ENCODE peak calls at places on chromosomes 4 and X, in six cellular contexts. One of them, this sample, is unnamed.

GRCh38 chr4:46389301-46389761 is 597 bp downstream of the GABRA2 start:
- DNase-seq in pancreas: no peak
- DNase-seq in activated T-cell treated with anti-CD3 and anti-CD28 coated beads for 1 hour: no peak
- DNase-seq in caudate nucleus: no peak
- DNase-seq in stimulated activated CD8-positive, alpha-beta memory T cell treated with anti-CD3 and anti-CD28 coated beads, Interleukin-4, amount 100 ng/mL, for 24 hours: no peak
- DNase-seq in hepatic stellate cell: peak; percentile 14
- DNase-seq in this sample: no peak

GRCh38 chrX:101999644-102000539 is 68.1 kb upstream of the ZMAT1 start:
- DNase-seq in pancreas: no peak
- DNase-seq in activated T-cell treated with anti-CD3 and anti-CD28 coated beads for 1 hour: no peak
- DNase-seq in hepatic stellate cell: no peak
- DNase-seq in caudate nucleus: no peak
- DNase-seq in stimulated activated CD8-positive, alpha-beta memory T cell treated with anti-CD3 and anti-CD28 coated beads, Interleukin-4, amount 100 ng/mL, for 24 hours: no peak
- DNase-seq in this sample: no peak

GRCh38 chr4:42568610-42569207 is 88.2 kb downstream of the ATP8A1 start:
- DNase-seq in hepatic stellate cell: peak; percentile 24
- DNase-seq in stimulated activated CD8-positive, alpha-beta memory T cell treated with anti-CD3 and anti-CD28 coated beads, Interleukin-4, amount 100 ng/mL, for 24 hours: peak; percentile 27
- DNase-seq in pancreas: no peak
- DNase-seq in caudate nucleus: no peak
- DNase-seq in activated T-cell treated with anti-CD3 and anti-CD28 coated beads for 1 hour: peak; percentile 52
- DNase-seq in this sample: peak; percentile 37

GRCh38 chr4:41963105-41963504 is 18.5 kb upstream of the DCAF4L1 start:
- DNase-seq in caudate nucleus: no peak
- DNase-seq in activated T-cell treated with anti-CD3 and anti-CD28 coated beads for 1 hour: no peak
- DNase-seq in pancreas: no peak
- DNase-seq in stimulated activated CD8-positive, alpha-beta memory T cell treated with anti-CD3 and anti-CD28 coated beads, Interleukin-4, amount 100 ng/mL, for 24 hours: no peak
- DNase-seq in hepatic stellate cell: no peak
- DNase-seq in this sample: no peak

GRCh38 chrX:10158279-10158939 is 1.6 kb downstream of the CLCN4 start:
- DNase-seq in activated T-cell treated with anti-CD3 and anti-CD28 coated beads for 1 hour: no peak
- DNase-seq in stimulated activated CD8-positive, alpha-beta memory T cell treated with anti-CD3 and anti-CD28 coated beads, Interleukin-4, amount 100 ng/mL, for 24 hours: no peak
- DNase-seq in caudate nucleus: peak; percentile 20
- DNase-seq in pancreas: no peak
- DNase-seq in hepatic stellate cell: no peak
- DNase-seq in this sample: no peak

GRCh38 chrX:54494970-54495813 is 842 bp downstream of the FGD1 start:
- DNase-seq in pancreas: peak; percentile 41
- DNase-seq in hepatic stellate cell: no peak
- DNase-seq in activated T-cell treated with anti-CD3 and anti-CD28 coated beads for 1 hour: no peak
- DNase-seq in stimulated activated CD8-positive, alpha-beta memory T cell treated with anti-CD3 and anti-CD28 coated beads, Interleukin-4, amount 100 ng/mL, for 24 hours: no peak
- DNase-seq in caudate nucleus: no peak
- DNase-seq in this sample: no peak

GRCh38 chr4:98816816-98817215 is 112.1 kb downstream of the EIF4E start:
- DNase-seq in stimulated activated CD8-positive, alpha-beta memory T cell treated with anti-CD3 and anti-CD28 coated beads, Interleukin-4, amount 100 ng/mL, for 24 hours: no peak
- DNase-seq in pancreas: no peak
- DNase-seq in caudate nucleus: no peak
- DNase-seq in hepatic stellate cell: no peak
- DNase-seq in activated T-cell treated with anti-CD3 and anti-CD28 coated beads for 1 hour: no peak
- DNase-seq in this sample: no peak

GRCh38 chrX:30196322-30196721 is 19.0 kb upstream of the MAGEB2 start:
- DNase-seq in stimulated activated CD8-positive, alpha-beta memory T cell treated with anti-CD3 and anti-CD28 coated beads, Interleukin-4, amount 100 ng/mL, for 24 hours: no peak
- DNase-seq in pancreas: no peak
- DNase-seq in hepatic stellate cell: no peak
- DNase-seq in caudate nucleus: no peak
- DNase-seq in activated T-cell treated with anti-CD3 and anti-CD28 coated beads for 1 hour: no peak
- DNase-seq in this sample: no peak

GRCh38 chrX:129115104-129115503 is 408.2 kb downstream of the SMARCA1 start:
- DNase-seq in activated T-cell treated with anti-CD3 and anti-CD28 coated beads for 1 hour: no peak
- DNase-seq in hepatic stellate cell: peak; percentile 6
- DNase-seq in pancreas: no peak
- DNase-seq in caudate nucleus: no peak
- DNase-seq in stimulated activated CD8-positive, alpha-beta memory T cell treated with anti-CD3 and anti-CD28 coated beads, Interleukin-4, amount 100 ng/mL, for 24 hours: no peak
- DNase-seq in this sample: no peak

GRCh38 chr4:22501715-22502095 is 14.2 kb downstream of the ADGRA3 start:
- DNase-seq in caudate nucleus: no peak
- DNase-seq in stimulated activated CD8-positive, alpha-beta memory T cell treated with anti-CD3 and anti-CD28 coated beads, Interleukin-4, amount 100 ng/mL, for 24 hours: no peak
- DNase-seq in pancreas: no peak
- DNase-seq in hepatic stellate cell: no peak
- DNase-seq in activated T-cell treated with anti-CD3 and anti-CD28 coated beads for 1 hour: no peak
- DNase-seq in this sample: no peak

GRCh38 chr4:84317513-84317912 is 181.6 kb downstream of the NKX6-1 start:
- DNase-seq in stimulated activated CD8-positive, alpha-beta memory T cell treated with anti-CD3 and anti-CD28 coated beads, Interleukin-4, amount 100 ng/mL, for 24 hours: no peak
- DNase-seq in pancreas: no peak
- DNase-seq in activated T-cell treated with anti-CD3 and anti-CD28 coated beads for 1 hour: no peak
- DNase-seq in caudate nucleus: no peak
- DNase-seq in hepatic stellate cell: no peak
- DNase-seq in this sample: no peak

GRCh38 chr4:40196724-40197281 is at the start of gene RHOH:
- DNase-seq in stimulated activated CD8-positive, alpha-beta memory T cell treated with anti-CD3 and anti-CD28 coated beads, Interleukin-4, amount 100 ng/mL, for 24 hours: peak; percentile 56
- DNase-seq in activated T-cell treated with anti-CD3 and anti-CD28 coated beads for 1 hour: peak; percentile 59
- DNase-seq in pancreas: no peak
- DNase-seq in hepatic stellate cell: no peak
- DNase-seq in caudate nucleus: no peak
- DNase-seq in this sample: no peak

GRCh38 chr4:56288663-56289062 is 98.6 kb downstream of the AASDH start:
- DNase-seq in stimulated activated CD8-positive, alpha-beta memory T cell treated with anti-CD3 and anti-CD28 coated beads, Interleukin-4, amount 100 ng/mL, for 24 hours: no peak
- DNase-seq in hepatic stellate cell: no peak
- DNase-seq in caudate nucleus: no peak
- DNase-seq in pancreas: no peak
- DNase-seq in activated T-cell treated with anti-CD3 and anti-CD28 coated beads for 1 hour: no peak
- DNase-seq in this sample: no peak

GRCh38 chr4:183408791-183409190 is 35.6 kb upstream of the CDKN2AIP start:
- DNase-seq in activated T-cell treated with anti-CD3 and anti-CD28 coated beads for 1 hour: no peak
- DNase-seq in hepatic stellate cell: no peak
- DNase-seq in pancreas: no peak
- DNase-seq in caudate nucleus: no peak
- DNase-seq in stimulated activated CD8-positive, alpha-beta memory T cell treated with anti-CD3 and anti-CD28 coated beads, Interleukin-4, amount 100 ng/mL, for 24 hours: no peak
- DNase-seq in this sample: no peak

GRCh38 chr4:127463883-127464282 is 168.9 kb upstream of the INTU start:
- DNase-seq in activated T-cell treated with anti-CD3 and anti-CD28 coated beads for 1 hour: no peak
- DNase-seq in hepatic stellate cell: no peak
- DNase-seq in pancreas: no peak
- DNase-seq in stimulated activated CD8-positive, alpha-beta memory T cell treated with anti-CD3 and anti-CD28 coated beads, Interleukin-4, amount 100 ng/mL, for 24 hours: no peak
- DNase-seq in caudate nucleus: no peak
- DNase-seq in this sample: no peak

GRCh38 chr4:25500626-25501318 is 123.7 kb downstream of the ANAPC4 start:
- DNase-seq in pancreas: no peak
- DNase-seq in activated T-cell treated with anti-CD3 and anti-CD28 coated beads for 1 hour: no peak
- DNase-seq in hepatic stellate cell: no peak
- DNase-seq in caudate nucleus: no peak
- DNase-seq in stimulated activated CD8-positive, alpha-beta memory T cell treated with anti-CD3 and anti-CD28 coated beads, Interleukin-4, amount 100 ng/mL, for 24 hours: no peak
- DNase-seq in this sample: no peak

GRCh38 chr4:115424852-115425251 is 311.4 kb upstream of the NDST4 start:
- DNase-seq in caudate nucleus: no peak
- DNase-seq in activated T-cell treated with anti-CD3 and anti-CD28 coated beads for 1 hour: no peak
- DNase-seq in pancreas: no peak
- DNase-seq in hepatic stellate cell: no peak
- DNase-seq in stimulated activated CD8-positive, alpha-beta memory T cell treated with anti-CD3 and anti-CD28 coated beads, Interleukin-4, amount 100 ng/mL, for 24 hours: no peak
- DNase-seq in this sample: no peak

GRCh38 chr4:165814256-165815010 is 58.6 kb upstream of the TLL1 start:
- DNase-seq in pancreas: no peak
- DNase-seq in activated T-cell treated with anti-CD3 and anti-CD28 coated beads for 1 hour: no peak
- DNase-seq in stimulated activated CD8-positive, alpha-beta memory T cell treated with anti-CD3 and anti-CD28 coated beads, Interleukin-4, amount 100 ng/mL, for 24 hours: no peak
- DNase-seq in caudate nucleus: no peak
- DNase-seq in hepatic stellate cell: no peak
- DNase-seq in this sample: no peak

GRCh38 chrX:69015156-69015555 is 150.1 kb downstream of the PJA1 start:
- DNase-seq in pancreas: no peak
- DNase-seq in caudate nucleus: no peak
- DNase-seq in hepatic stellate cell: no peak
- DNase-seq in stimulated activated CD8-positive, alpha-beta memory T cell treated with anti-CD3 and anti-CD28 coated beads, Interleukin-4, amount 100 ng/mL, for 24 hours: no peak
- DNase-seq in activated T-cell treated with anti-CD3 and anti-CD28 coated beads for 1 hour: no peak
- DNase-seq in this sample: no peak

GRCh38 chr4:152949930-152950329 is 13.8 kb downstream of the FHDC1 start:
- DNase-seq in stimulated activated CD8-positive, alpha-beta memory T cell treated with anti-CD3 and anti-CD28 coated beads, Interleukin-4, amount 100 ng/mL, for 24 hours: no peak
- DNase-seq in caudate nucleus: no peak
- DNase-seq in hepatic stellate cell: no peak
- DNase-seq in pancreas: no peak
- DNase-seq in activated T-cell treated with anti-CD3 and anti-CD28 coated beads for 1 hour: no peak
- DNase-seq in this sample: peak; percentile 32

GRCh38 chrX:98501441-98501840 is 1617.7 kb downstream of the RPA4 start:
- DNase-seq in pancreas: no peak
- DNase-seq in caudate nucleus: no peak
- DNase-seq in activated T-cell treated with anti-CD3 and anti-CD28 coated beads for 1 hour: no peak
- DNase-seq in hepatic stellate cell: no peak
- DNase-seq in stimulated activated CD8-positive, alpha-beta memory T cell treated with anti-CD3 and anti-CD28 coated beads, Interleukin-4, amount 100 ng/mL, for 24 hours: no peak
- DNase-seq in this sample: no peak

GRCh38 chr4:119314356-119314755 is 7.6 kb downstream of the FABP2 start:
- DNase-seq in stimulated activated CD8-positive, alpha-beta memory T cell treated with anti-CD3 and anti-CD28 coated beads, Interleukin-4, amount 100 ng/mL, for 24 hours: no peak
- DNase-seq in activated T-cell treated with anti-CD3 and anti-CD28 coated beads for 1 hour: no peak
- DNase-seq in pancreas: no peak
- DNase-seq in hepatic stellate cell: no peak
- DNase-seq in caudate nucleus: no peak
- DNase-seq in this sample: no peak

This sample was measured in gastrocnemius medialis.